ENCODE peak calls at places on chromosomes 13 and 19, in five cellular contexts. E, H, M, B and F are unnamed samples.

GRCh38 chr19:44909775-44910174 is 4.2 kb downstream of the APOE start:
- DNase-seq in E (no peak), H (no peak), M (no peak), B (no peak), F (no peak)

GRCh38 chr13:66200555-66200954 is 1029.6 kb downstream of the PCDH9 start:
- DNase-seq in E (no peak), H (no peak), M (no peak), B (no peak), F (no peak)

GRCh38 chr13:55500694-55501093 is 1640.0 kb upstream of the PRR20A start:
- DNase-seq in E (no peak), H (no peak), M (no peak), B (no peak), F (no peak)

GRCh38 chr13:25478186-25478585 is 106.4 kb downstream of the ATP8A2 start:
- DNase-seq in E (no peak), H (no peak), M (no peak), B (peak; percentile 16), F (no peak)

GRCh38 chr19:30920238-30920637 is 429.0 kb downstream of the TSHZ3 start:
- DNase-seq in E (no peak), H (no peak), M (peak; percentile 10), B (no peak), F (no peak)

GRCh38 chr13:102800145-102801041 is 1.5 kb downstream of the BIVM start:
- DNase-seq in E (peak; percentile 93), H (peak; percentile 80), M (peak; percentile 92), B (peak; percentile 89), F (no peak)

GRCh38 chr19:34677386-34678084 is at the start of gene ZNF302:
- DNase-seq in E (peak; percentile 96), H (peak; percentile 98), M (peak; percentile 98), B (peak; percentile 99), F (peak; percentile 89)

GRCh38 chr19:27794444-27795042 is 1418.4 kb downstream of the UQCRFS1 start:
- DNase-seq in E (no peak), H (peak; percentile 59), M (peak; percentile 34), B (peak; percentile 57), F (no peak)

GRCh38 chr19:2567580-2567979 is 91.7 kb downstream of the GADD45B start:
- DNase-seq in E (peak; percentile 69), H (no peak), M (no peak), B (no peak), F (no peak)

GRCh38 chr19:45973564-45974338 is at the start of gene NOVA2:
- DNase-seq in E (peak; percentile 54), H (peak; percentile 96), M (peak; percentile 84), B (peak; percentile 70), F (peak; percentile 79)

GRCh38 chr13:27170521-27171243 is 929 bp downstream of the USP12 start:
- DNase-seq in E (peak; percentile 71), H (peak; percentile 69), M (peak; percentile 45), B (peak; percentile 64), F (peak; percentile 27)

GRCh38 chr19:47037766-47038165 is 10.7 kb downstream of the TMEM160 start:
- DNase-seq in E (no peak), H (no peak), M (no peak), B (no peak), F (no peak)

GRCh38 chr19:9941236-9941635 is 4.9 kb upstream of the OLFM2 start:
- DNase-seq in E (no peak), H (no peak), M (no peak), B (no peak), F (no peak)

GRCh38 chr13:49308104-49308875 is 60.6 kb downstream of the CDADC1 start:
- DNase-seq in E (peak; percentile 49), H (no peak), M (no peak), B (peak; percentile 28), F (no peak)

GRCh38 chr13:20475927-20476691 is 49.5 kb downstream of the CRYL1 start:
- DNase-seq in E (no peak), H (no peak), M (no peak), B (peak; percentile 24), F (no peak)

GRCh38 chr13:113139580-113139979 is 17.0 kb downstream of the F10 start:
- DNase-seq in E (no peak), H (no peak), M (no peak), B (no peak), F (no peak)

GRCh38 chr19:10871711-10872550 is 578 bp downstream of the CARM1 start:
- DNase-seq in E (peak; percentile 75), H (no peak), M (peak; percentile 65), B (peak; percentile 70), F (no peak)

GRCh38 chr13:53839461-53839860 is 810.8 kb downstream of the OLFM4 start:
- DNase-seq in E (no peak), H (no peak), M (no peak), B (no peak), F (no peak)

DNA sequence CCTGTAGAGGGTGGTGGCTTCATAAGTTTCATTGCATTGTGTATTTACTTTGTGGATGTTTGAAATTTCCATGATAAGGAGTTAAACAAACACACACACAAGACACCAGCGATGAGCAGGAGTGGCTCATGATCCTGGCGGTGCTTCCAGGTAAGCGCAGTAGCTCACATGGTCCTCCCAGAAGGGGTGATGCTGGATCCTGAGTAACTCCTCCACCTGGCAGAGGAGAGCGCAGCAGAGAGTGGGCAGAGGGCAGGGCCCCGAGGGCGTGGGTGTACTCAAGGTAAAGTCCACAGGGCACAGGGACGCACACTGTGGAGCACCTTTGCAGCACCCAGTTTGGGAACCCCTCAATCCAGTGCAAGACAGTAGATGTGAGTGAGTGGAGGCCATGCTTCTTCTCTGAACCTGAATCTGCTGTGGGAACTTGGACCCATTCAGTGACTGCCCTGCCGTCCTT is 54.0 kb downstream of the RFX2 start:
- DNase-seq in E (peak; percentile 78), H (no peak), M (no peak), B (peak; percentile 58), F (no peak)
- H3K4me1 ChIP-seq in E (peaks cover 32% of the 10 kb centered on the region), H (no peaks in the 10 kb centered on the region), M (no peaks in the 10 kb centered on the region), B (peaks cover 9% of the 10 kb centered on the region), F (no peaks in the 10 kb centered on the region)

GRCh38 chr19:41299755-41300089 is 10.2 kb upstream of the CCDC97 start:
- DNase-seq in E (no peak), H (no peak), M (peak; percentile 18), B (peak; percentile 64), F (no peak)

GRCh38 chr19:41299046-41299754 is 10.8 kb upstream of the CCDC97 start:
- DNase-seq in E (no peak), H (no peak), M (no peak), B (no peak), F (no peak)

GRCh38 chr19:41298327-41298964 is 11.5 kb upstream of the CCDC97 start:
- DNase-seq in E (peak; percentile 64), H (no peak), M (no peak), B (peak; percentile 76), F (no peak)

GRCh38 chr19:41296323-41296935 is 13.5 kb upstream of the CCDC97 start:
- DNase-seq in E (no peak), H (no peak), M (no peak), B (no peak), F (no peak)

DNA sequence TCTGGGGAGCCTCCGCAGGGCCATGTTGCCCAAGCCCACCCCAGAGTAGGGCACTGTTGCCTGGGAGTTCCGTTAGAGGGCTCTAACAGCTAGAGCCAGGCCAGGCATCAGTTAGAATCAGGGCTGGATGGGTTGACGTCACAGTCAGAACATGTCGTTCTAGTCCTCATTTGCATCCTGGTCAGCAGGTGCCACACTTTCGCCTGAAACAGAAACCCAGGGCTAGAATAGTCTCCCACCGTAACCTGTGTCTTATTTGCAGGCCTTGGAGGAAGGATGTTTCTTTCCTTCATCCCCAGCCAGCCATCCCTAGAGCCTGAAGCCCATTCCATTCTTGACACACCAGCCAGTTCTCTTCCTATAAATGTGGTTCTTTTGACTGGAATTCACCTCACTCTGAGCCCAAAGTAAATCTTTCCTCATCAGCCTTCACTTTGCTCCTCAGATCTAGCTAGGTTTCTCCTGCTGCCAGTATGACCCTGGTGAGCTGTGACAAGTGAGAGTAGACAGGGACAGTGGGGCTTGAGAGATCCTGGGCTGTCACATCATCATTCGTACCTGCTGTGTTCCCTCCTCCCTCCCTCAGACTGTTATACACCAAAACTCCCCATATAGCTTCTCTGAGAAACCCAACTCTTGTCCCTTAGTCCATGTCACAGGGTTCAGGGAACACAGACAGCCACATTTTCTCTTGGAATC is 12.2 kb upstream of the CCDC97 start:
- DNase-seq in E (no peak), H (no peak), M (no peak), B (no peak), F (no peak)
- H3K4me1 ChIP-seq in E (peaks cover 24% of the 10 kb centered on the region), H (no peaks in the 10 kb centered on the region), M (no peaks in the 10 kb centered on the region), B (peaks cover 24% of the 10 kb centered on the region), F (no peaks in the 10 kb centered on the region)

GRCh38 chr19:39155114-39155700 is 29.6 kb downstream of the PAK4 start:
- DNase-seq in E (no peak), H (no peak), M (no peak), B (no peak), F (no peak)

GRCh38 chr19:39156230-39156890 is 30.8 kb downstream of the PAK4 start:
- DNase-seq in E (no peak), H (no peak), M (no peak), B (no peak), F (no peak)

GRCh38 chr19:39155741-39156140 is 30.2 kb downstream of the PAK4 start:
- DNase-seq in E (no peak), H (no peak), M (no peak), B (no peak), F (no peak)

GRCh38 chr19:39154084-39154625 is 28.6 kb downstream of the PAK4 start:
- DNase-seq in E (no peak), H (no peak), M (no peak), B (no peak), F (no peak)

DNA sequence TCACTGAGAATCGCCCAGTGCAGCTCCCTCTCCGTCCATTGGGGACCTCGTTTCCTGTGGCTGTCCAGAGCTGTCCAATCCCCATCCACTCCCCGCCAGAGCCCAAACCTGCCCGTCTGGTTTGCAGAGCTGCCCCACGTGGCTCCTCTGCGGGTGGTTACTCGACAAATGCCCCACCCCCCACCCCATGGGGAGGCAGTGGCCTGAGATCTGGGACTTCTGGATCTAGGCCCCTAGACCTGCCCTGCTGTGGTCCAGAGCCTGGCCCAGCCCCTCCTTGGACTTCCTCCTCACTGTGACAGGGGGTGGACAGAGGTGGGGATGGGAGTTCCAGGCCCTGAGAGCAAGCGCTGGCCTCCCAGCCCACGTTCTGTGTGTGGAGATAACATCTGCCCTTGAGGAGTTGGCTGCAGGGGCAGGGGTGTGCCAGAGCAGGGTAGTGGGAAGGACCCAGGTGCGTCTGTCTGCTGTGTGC is 29.1 kb downstream of the PAK4 start:
- DNase-seq in E (peak; percentile 83), H (peak; percentile 66), M (no peak), B (peak; percentile 67), F (no peak)
- H3K4me1 ChIP-seq in E (peaks cover 25% of the 10 kb centered on the region), H (peaks cover 5% of the 10 kb centered on the region), M (no peaks in the 10 kb centered on the region), B (peaks cover 52% of the 10 kb centered on the region), F (peaks cover 20% of the 10 kb centered on the region)

GRCh38 chr13:35744566-35745203 is 268.2 kb upstream of the MAB21L1 start:
- DNase-seq in E (no peak), H (no peak), M (no peak), B (no peak), F (no peak)

GRCh38 chr13:35747594-35747993 is 271.1 kb upstream of the MAB21L1 start:
- DNase-seq in E (no peak), H (no peak), M (no peak), B (no peak), F (no peak)

GRCh38 chr13:35741657-35742056 is 265.2 kb upstream of the MAB21L1 start:
- DNase-seq in E (no peak), H (no peak), M (no peak), B (no peak), F (no peak)

GRCh38 chr13:35744144-35744543 is 267.7 kb upstream of the MAB21L1 start:
- DNase-seq in E (no peak), H (no peak), M (no peak), B (no peak), F (no peak)

GRCh38 chr13:35743165-35743564 is 266.7 kb upstream of the MAB21L1 start:
- DNase-seq in E (no peak), H (no peak), M (no peak), B (no peak), F (no peak)
- H3K4me1 ChIP-seq in E (no peaks in the 10 kb centered on the region), H (no peaks in the 10 kb centered on the region), M (no peaks in the 10 kb centered on the region), B (no peaks in the 10 kb centered on the region), F (no peaks in the 10 kb centered on the region)